ENCODE peak calls at places on chromosomes 13 and 19, in nine cellular contexts. B is right lobe of liver; J is Karpas-422; T is HCT116; L is aorta; D is CD4-positive, CD25-positive, alpha-beta regulatory T cell; A is heart right ventricle; N is SK-N-SH; W is mucosa of descending colon. K is an unnamed sample.

GRCh38 chr19:45428385-45429231 is 4.9 kb upstream of the ERCC1 start:
- DNase-seq in B (peak; percentile 37), D (no peak), T (no peak), A (peak; percentile 79), N (peak; percentile 83), J (no peak), W (no peak), L (peak; percentile 87), K (no peak)

GRCh38 chr13:32314271-32314967 is 744 bp downstream of the ZAR1L start:
- DNase-seq in A (peak; percentile 48), T (no peak), D (no peak), B (peak; percentile 45), L (peak; percentile 82), J (no peak), W (peak; percentile 76), N (no peak), K (no peak)

GRCh38 chr13:48998893-48999292 is 23.2 kb downstream of the FNDC3A start:
- DNase-seq in N (no peak), A (no peak), L (no peak), T (no peak), J (peak; percentile 27), B (no peak), W (no peak), D (no peak), K (no peak)

GRCh38 chr13:45063261-45063870 is 56.9 kb upstream of the GTF2F2 start:
- DNase-seq in N (no peak), A (no peak), J (no peak), D (no peak), W (no peak), L (no peak), B (no peak), T (no peak), K (no peak)

GRCh38 chr13:50512602-50513527 is 330.6 kb downstream of the DLEU7 start:
- DNase-seq in J (peak; percentile 95), A (peak; percentile 65), D (peak; percentile 79), W (peak; percentile 85), L (peak; percentile 79), T (no peak), B (peak; percentile 63), N (no peak), K (no peak)

GRCh38 chr19:5178841-5179625 is 161.6 kb downstream of the PTPRS start:
- DNase-seq in W (no peak), A (no peak), D (no peak), J (no peak), B (no peak), T (no peak), N (no peak), L (no peak), K (no peak)

GRCh38 chr19:31504221-31504620 is 155.0 kb upstream of the TSHZ3 start:
- DNase-seq in L (no peak), B (no peak), A (no peak), W (no peak), J (no peak), D (no peak), T (no peak), N (no peak), K (no peak)

GRCh38 chr19:6056801-6057650 is 53.3 kb downstream of the RFX2 start:
- DNase-seq in T (no peak), A (peak; percentile 60), B (peak; percentile 65), D (no peak), J (no peak), L (peak; percentile 90), W (peak; percentile 76), N (no peak), K (no peak)

GRCh38 chr13:44819245-44819644 is 170.0 kb downstream of the NUFIP1 start:
- DNase-seq in J (peak; percentile 36), B (no peak), T (peak; percentile 85), W (no peak), L (no peak), D (peak; percentile 10), N (no peak), A (no peak), K (no peak)

GRCh38 chr13:25608181-25608580 is 236.4 kb downstream of the ATP8A2 start:
- DNase-seq in L (no peak), J (no peak), B (no peak), W (no peak), N (no peak), A (no peak), T (no peak), D (no peak), K (no peak)

GRCh38 chr19:49441960-49442350 is 628 bp upstream of the SLC17A7 start:
- DNase-seq in L (no peak), T (no peak), W (no peak), J (no peak), D (no peak), B (no peak), A (no peak), N (peak; percentile 10), K (no peak)

GRCh38 chr13:25453966-25454365 is 82.2 kb downstream of the ATP8A2 start:
- DNase-seq in L (no peak), J (no peak), W (no peak), T (no peak), A (no peak), B (no peak), N (no peak), D (no peak), K (no peak)

DNA sequence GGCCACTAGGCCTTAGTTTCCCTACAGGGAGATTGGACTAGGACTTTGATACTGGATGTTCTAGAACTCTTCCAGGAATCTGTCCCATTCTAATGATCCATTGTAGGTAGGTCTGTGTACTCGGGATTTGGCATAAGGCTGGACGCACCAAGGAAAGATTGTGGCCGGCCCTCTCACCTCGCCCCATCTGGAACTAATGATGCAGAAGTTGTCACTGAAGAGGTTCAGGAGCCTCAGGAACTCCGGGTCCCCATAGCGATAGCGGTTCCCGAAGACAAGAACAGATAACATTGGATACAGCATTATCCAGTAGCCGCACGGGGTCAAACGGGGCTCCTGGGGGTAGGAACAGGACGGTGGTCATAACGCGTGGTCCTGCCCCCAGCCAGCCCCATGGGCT is 11.2 kb downstream of the EGLN2 start:
- DNase-seq in J (no peak), D (no peak), B (no peak), A (no peak), T (no peak), W (no peak), N (no peak), L (no peak), K (no peak)
- H3K4me3 ChIP-seq in J (no peak overlapping the region), D (no peak overlapping the region), B (no peak overlapping the region), A (peak overlapping the region; percentile 29), T (no peak overlapping the region), W (no peak overlapping the region), N (no peak overlapping the region), L (no peak overlapping the region), K (no peak overlapping the region)

GRCh38 chr19:47100290-47100689 is 13.3 kb downstream of the ZC3H4 start:
- DNase-seq in B (no peak), D (no peak), W (no peak), L (no peak), J (no peak), N (no peak), T (no peak), A (no peak), K (no peak)

GRCh38 chr19:47096721-47097120 is 16.9 kb downstream of the ZC3H4 start:
- DNase-seq in J (no peak), A (no peak), T (no peak), W (peak; percentile 73), N (no peak), D (no peak), B (no peak), L (no peak), K (no peak)

GRCh38 chr19:47098608-47099007 is 15.0 kb downstream of the ZC3H4 start:
- DNase-seq in B (no peak), L (no peak), D (no peak), N (no peak), W (no peak), J (no peak), T (no peak), A (no peak), K (no peak)

GRCh38 chr19:47097396-47098217 is 16.0 kb downstream of the ZC3H4 start:
- DNase-seq in T (no peak), B (no peak), N (no peak), L (peak; percentile 80), A (peak; percentile 63), W (peak; percentile 64), D (no peak), J (no peak), K (no peak)

GRCh38 chr19:47099576-47100050 is 14.0 kb downstream of the ZC3H4 start:
- DNase-seq in W (no peak), J (no peak), L (no peak), B (no peak), D (no peak), T (no peak), N (no peak), A (no peak), K (no peak)
- H3K4me1 ChIP-seq in W (peaks cover 39% of the 10 kb centered on the region), J (no peaks in the 10 kb centered on the region), L (no peaks in the 10 kb centered on the region), B (no peaks in the 10 kb centered on the region), D (peaks cover 28% of the 10 kb centered on the region), T (peaks cover 59% of the 10 kb centered on the region), N (no peaks in the 10 kb centered on the region), A (peaks cover 72% of the 10 kb centered on the region), K (no peaks in the 10 kb centered on the region)

DNA sequence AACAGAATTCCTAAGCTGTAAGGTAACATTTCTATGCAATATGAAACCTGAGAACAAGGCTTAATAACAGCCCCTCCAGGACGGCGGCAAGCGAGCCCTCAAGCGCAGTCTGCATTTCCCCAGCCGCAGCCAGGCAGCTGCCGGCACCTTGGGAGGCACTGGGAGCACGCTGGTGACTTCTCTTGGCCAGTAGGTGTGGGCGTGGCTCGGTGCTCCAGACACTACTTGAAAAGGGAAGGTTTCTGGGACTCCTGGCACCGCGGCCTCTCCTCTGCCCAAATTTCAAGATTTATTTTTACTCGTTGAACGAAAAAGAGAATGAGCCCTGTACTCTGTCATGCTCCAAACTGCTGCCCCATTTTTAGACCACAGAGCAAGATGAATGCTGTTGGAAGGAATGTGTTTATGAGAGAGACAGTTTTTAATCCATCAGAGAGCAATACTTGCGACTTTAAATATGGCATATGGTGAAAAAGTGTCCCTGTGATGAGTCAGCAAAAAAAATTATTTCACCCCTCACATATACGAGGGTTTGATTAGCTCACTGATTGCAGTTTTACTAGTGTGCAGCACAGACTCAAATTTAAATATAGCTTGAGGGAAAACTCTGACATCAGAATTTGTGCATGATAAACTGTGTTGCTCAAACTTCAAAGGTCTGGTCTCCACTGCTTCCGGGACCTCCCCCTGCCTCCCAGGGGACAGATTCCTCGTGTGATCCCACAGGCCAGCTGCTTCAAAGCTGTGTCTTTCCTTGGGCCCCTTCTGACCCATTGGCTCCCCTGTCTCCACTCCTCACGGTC is 81.3 kb downstream of the COL4A2 start:
- DNase-seq in A (peak; percentile 46), B (no peak), T (no peak), N (peak; percentile 47), J (no peak), W (peak; percentile 34), L (peak; percentile 77), D (no peak), K (no peak)
- H3K4me3 ChIP-seq in A (no peak overlapping the region), B (no peak overlapping the region), T (no peak overlapping the region), N (no peak overlapping the region), J (no peak overlapping the region), W (no peak overlapping the region), L (no peak overlapping the region), D (no peak overlapping the region), K (no peak overlapping the region)

DNA sequence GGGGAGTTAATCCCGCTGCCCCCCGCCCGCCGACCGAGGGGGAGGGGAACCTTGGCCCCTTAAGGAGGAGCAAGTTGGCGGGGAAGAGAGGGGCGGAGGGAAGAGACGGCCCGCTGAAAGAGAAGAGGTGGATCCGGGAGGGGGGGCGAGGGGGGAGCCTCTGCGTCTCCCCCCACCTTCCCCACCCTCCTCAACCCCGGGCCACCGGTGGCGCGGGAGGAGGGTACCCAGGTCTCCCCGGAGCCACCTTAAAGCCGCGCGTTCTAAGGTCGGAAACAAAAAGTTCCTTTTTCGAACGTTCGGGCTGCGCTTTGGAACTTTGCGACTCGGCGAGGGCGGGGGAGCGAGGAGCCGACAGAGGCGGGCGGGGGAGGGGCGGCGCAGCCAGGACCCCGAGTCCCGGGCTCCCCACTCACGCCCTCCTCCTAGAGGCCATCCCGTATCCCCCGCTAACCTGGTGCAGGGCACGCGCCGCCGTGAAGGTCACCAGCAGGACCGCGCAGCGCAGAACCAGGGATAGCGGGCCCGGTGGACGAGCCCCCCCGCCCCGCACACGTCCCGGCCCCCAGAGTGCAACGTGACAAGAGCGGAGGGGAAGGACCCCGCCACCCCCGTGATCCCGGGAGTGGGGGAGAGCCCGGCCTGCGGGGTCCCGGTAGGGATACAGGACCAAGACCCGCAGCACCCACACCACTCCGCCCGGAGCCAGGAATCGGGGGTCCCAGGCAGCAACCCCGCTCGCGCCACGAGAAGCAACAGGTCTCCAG is 662 bp downstream of the ERF start:
- DNase-seq in N (peak; percentile 79), T (no peak), B (peak; percentile 84), L (peak; percentile 87), W (peak; percentile 86), A (peak; percentile 72), J (peak; percentile 93), D (peak; percentile 87), K (no peak)
- H3K4me1 ChIP-seq in N (peaks cover 17% of the 10 kb centered on the region), T (peaks cover 59% of the 10 kb centered on the region), B (no peaks in the 10 kb centered on the region), L (no peaks in the 10 kb centered on the region), W (peaks cover 13% of the 10 kb centered on the region), A (peaks cover 60% of the 10 kb centered on the region), J (peaks cover 26% of the 10 kb centered on the region), D (peaks cover 38% of the 10 kb centered on the region), K (peaks cover 13% of the 10 kb centered on the region)